ENCODE peak calls at places on chromosome 11, in five cellular contexts. K is dorsolateral prefrontal cortex, I is breast epithelium, G is prostate gland, J is A549. U is an unnamed sample.

GRCh38 chr11:12285106-12285505 is 92.3 kb upstream of the PARVA start:
- DNase-seq in K (no peak), I (no peak), G (no peak), J (no peak), U (peak; percentile 89)

GRCh38 chr11:64086263-64086938 is 50.7 kb downstream of the FLRT1 start:
- DNase-seq in K (peak; percentile 54), I (peak; percentile 19), G (no peak), J (no peak), U (no peak)

GRCh38 chr11:45551181-45551580 is 114.2 kb downstream of the CHST1 start:
- DNase-seq in K (no peak), I (no peak), G (no peak), J (no peak), U (no peak)

GRCh38 chr11:1557904-1558831 is 13.9 kb downstream of the DUSP8 start:
- DNase-seq in K (peak; percentile 53), I (peak; percentile 66), G (peak; percentile 35), J (peak; percentile 71), U (peak; percentile 62)

GRCh38 chr11:26830757-26831156 is 108.9 kb upstream of the SLC5A12 start:
- DNase-seq in K (no peak), I (no peak), G (no peak), J (no peak), U (no peak)

GRCh38 chr11:118417801-118418200 is 16.4 kb downstream of the ATP5MG start:
- DNase-seq in K (no peak), I (no peak), G (no peak), J (no peak), U (no peak)

GRCh38 chr11:9362393-9362863 is 22.0 kb upstream of the IPO7 start:
- DNase-seq in K (no peak), I (no peak), G (no peak), J (no peak), U (no peak)

GRCh38 chr11:27646051-27646818 is 54.0 kb downstream of the BDNF start:
- DNase-seq in K (no peak), I (peak; percentile 21), G (no peak), J (no peak), U (no peak)

GRCh38 chr11:58914821-58915543 is 24.3 kb upstream of the GLYATL1 start:
- DNase-seq in K (no peak), I (no peak), G (no peak), J (no peak), U (no peak)

GRCh38 chr11:134634897-134635831 is 223.1 kb upstream of the B3GAT1 start:
- DNase-seq in K (no peak), I (no peak), G (no peak), J (no peak), U (no peak)

GRCh38 chr11:130219148-130219547 is 59.6 kb downstream of the ST14 start:
- DNase-seq in K (no peak), I (no peak), G (no peak), J (no peak), U (no peak)

GRCh38 chr11:3893311-3893710 is 37.8 kb downstream of the STIM1 start:
- DNase-seq in K (no peak), I (no peak), G (no peak), J (no peak), U (no peak)

GRCh38 chr11:71213696-71214552 is 38.5 kb downstream of the SHANK2 start:
- DNase-seq in K (no peak), I (no peak), G (no peak), J (no peak), U (no peak)

GRCh38 chr11:72784662-72785061 is 9.2 kb downstream of the STARD10 start:
- DNase-seq in K (no peak), I (no peak), G (no peak), J (no peak), U (no peak)

DNA sequence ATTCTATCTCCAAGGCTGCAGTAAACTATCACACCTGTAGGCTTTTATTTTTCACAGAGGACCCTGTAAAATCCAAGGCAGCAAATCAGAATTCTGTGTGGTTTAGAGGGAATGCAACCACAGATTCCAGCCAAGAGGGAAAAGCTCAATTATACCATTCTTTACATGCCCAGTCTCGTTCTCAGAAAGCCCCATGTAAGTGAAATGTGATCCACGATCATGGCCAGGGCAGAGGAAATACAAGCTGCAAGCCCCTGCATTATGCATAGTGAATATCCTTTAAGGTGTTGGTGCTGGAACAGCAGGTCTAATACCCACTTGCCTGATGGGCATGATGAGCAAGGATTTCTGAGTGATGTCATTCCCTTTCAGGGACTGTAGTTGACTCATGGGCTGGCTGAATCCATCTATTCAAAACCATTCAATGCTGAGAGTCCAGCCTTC is 198.7 kb upstream of the MTMR2 start:
- DNase-seq in K (no peak), I (no peak), G (peak; percentile 54), J (no peak), U (no peak)
- TF ChIP-seq CTCF in K (no peak), I (no peak), G (no peak), J (no peak), U (no peak)

GRCh38 chr11:34707462-34707840 is 86.6 kb downstream of the EHF start:
- DNase-seq in K (no peak), I (no peak), G (no peak), J (no peak), U (no peak)
- H3K27ac ChIP-seq in K (no peak overlapping the region), I (no peak overlapping the region), G (no peak overlapping the region), J (no peak overlapping the region), U (no peak overlapping the region)

GRCh38 chr11:57462597-57462996 is 2.3 kb downstream of the RTN4RL2 start:
- DNase-seq in K (no peak), I (no peak), G (no peak), J (no peak), U (no peak)

GRCh38 chr11:57459112-57460016 is 964 bp upstream of the RTN4RL2 start:
- DNase-seq in K (no peak), I (no peak), G (no peak), J (no peak), U (no peak)

GRCh38 chr11:57461841-57462489 is 1.6 kb downstream of the RTN4RL2 start:
- DNase-seq in K (no peak), I (no peak), G (no peak), J (no peak), U (no peak)

GRCh38 chr11:57460017-57460755 is at the start of gene RTN4RL2:
- DNase-seq in K (peak; percentile 52), I (no peak), G (no peak), J (peak; percentile 88), U (no peak)

DNA sequence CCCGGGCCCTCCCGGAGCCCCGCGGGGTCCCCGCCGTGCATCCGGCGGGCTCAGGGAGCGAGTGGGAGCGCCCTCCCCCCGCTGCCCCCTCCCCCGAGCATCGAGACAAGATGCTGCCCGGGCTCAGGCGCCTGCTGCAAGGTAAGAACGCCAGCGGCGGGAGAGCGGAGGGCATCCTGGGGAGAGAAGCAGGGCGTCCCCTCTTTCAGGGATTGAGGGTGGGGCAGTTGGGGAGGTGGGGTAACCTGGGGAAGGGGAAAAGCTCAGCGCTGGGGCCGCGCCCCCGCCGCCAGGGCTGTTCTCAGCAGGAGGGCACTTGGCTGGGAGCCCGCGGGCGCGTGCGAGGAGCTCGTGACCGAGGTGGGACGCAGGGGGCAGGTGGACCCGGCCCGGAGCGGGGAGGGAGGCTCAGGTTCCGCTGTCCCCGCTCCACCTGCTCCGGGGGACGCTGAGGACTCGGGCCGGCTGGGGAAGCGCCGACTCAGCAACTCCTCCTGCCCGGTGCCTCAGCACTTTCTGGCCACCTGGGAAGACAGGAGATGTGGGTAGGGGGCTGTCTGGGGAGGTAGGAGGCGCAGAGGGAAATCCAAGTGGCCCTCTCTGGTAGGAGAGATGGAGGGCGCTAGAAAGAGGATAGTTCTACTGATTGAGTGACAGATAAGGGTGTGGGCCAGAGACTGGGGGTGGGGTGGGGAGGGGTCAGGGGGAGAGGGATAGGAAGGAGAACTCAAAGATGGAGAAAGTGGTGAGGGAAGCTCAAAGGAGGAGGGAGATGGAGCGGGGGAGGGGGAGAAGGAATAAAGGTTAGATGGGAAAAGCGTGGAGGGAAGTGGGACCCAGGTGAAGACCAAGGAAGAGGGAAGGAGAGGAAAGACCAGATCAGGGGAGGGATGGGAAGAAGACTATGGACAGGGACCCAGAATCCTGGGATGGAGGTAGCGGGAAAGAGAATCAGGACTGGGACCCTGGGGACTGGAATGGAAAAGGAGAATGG is 725 bp downstream of the RTN4RL2 start:
- DNase-seq in K (no peak), I (no peak), G (no peak), J (no peak), U (no peak)
- H3K4me3 ChIP-seq in K (peak overlapping the region; percentile 60), I (peak overlapping the region; percentile 56), G (peak overlapping the region; percentile 25), J (peak overlapping the region; percentile 74), U (peak overlapping the region; percentile 62)

DNA sequence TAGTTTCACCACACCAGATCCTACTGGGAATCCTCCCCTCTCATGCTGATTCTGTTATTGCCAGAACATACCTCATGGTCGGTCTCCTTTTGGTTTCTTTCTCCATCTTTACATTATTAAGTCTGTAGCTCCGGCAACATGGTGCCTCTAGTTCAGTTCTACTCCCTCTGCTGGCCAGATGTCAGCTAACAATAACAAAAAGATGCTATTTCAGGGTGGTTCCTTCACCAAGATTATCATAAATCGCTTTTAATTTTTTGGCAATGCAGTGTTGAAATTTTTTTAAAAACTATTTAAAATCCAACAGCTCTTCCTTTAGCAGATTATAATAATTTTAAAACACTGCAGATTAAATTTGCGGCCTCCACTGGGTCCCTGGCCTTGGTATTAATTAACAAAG is 492.8 kb upstream of the KIRREL3 start:
- DNase-seq in K (no peak), I (no peak), G (no peak), J (no peak), U (no peak)
- TF ChIP-seq CTCF in K (peak; percentile 46), I (no peak), G (no peak), J (peak; percentile 23), U (peak; percentile 47)

GRCh38 chr11:66335531-66336233 is 552 bp downstream of the RIN1 start:
- DNase-seq in K (no peak), I (no peak), G (no peak), J (no peak), U (no peak)

GRCh38 chr11:66333220-66333877 is 2.9 kb downstream of the RIN1 start:
- DNase-seq in K (no peak), I (no peak), G (no peak), J (no peak), U (no peak)

GRCh38 chr11:66333896-66334604 is 2.2 kb downstream of the RIN1 start:
- DNase-seq in K (no peak), I (no peak), G (no peak), J (no peak), U (no peak)

GRCh38 chr11:66336234-66337102 is at the start of gene RIN1:
- DNase-seq in K (peak; percentile 76), I (peak; percentile 77), G (no peak), J (peak; percentile 93), U (peak; percentile 97)

DNA sequence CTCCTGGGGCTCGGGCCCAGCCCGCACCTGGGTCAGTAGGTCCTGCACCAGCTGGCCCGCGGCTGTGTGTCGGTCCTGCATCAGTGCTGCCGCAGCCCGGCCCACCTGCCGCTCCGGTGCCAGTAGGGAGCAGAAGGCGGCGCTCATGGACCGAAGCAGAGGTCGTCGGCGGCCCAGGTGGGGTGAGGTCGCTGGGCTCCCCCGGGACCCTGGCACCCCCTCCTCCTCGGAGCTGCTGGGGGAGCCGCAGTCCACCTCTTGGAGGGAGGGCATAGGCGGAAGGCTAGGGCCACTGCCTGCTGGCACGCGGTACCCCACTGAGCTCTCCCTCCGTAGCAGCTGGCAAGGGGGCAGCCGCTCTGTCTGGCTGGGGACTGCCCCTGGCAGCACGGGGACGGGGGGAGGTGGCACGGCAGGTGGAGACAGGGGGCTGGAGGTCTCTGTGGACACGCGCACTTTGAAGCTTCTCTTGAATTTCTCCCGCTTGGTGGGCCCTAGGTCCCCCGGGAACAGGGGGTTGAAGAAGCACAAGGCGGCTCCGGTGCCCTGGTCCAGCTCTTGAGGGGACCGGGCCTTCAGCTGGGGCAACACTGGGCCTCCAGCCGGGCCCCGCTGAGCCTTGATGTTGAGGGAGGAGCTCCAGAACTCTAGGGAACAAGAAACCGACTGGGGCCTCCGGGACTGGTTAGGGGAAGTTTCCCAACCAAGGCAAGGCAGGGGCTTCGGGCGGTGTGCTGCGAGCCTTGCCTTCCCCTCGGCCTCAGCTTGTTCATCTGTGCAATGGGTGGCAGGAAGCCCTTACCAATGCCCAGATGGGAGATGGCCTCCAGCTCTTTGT is 1.4 kb downstream of the RIN1 start:
- DNase-seq in K (no peak), I (no peak), G (no peak), J (no peak), U (no peak)
- H3K27ac ChIP-seq in K (no peak overlapping the region), I (no peak overlapping the region), G (no peak overlapping the region), J (peak overlapping the region; percentile 97), U (peak overlapping the region; percentile 97)

U was measured in AG04450.